ENCODE peak calls at places on chromosomes 13 and 19, in five cellular contexts. K is Caco-2, L is left ventricle myocardium inferior, N is ovary, C is AG04450. R is an unnamed sample. For H3K9me3, the result is how much of the 10 kb centered on the place peaks cover.

GRCh38 chr13:68056816-68057710 is 826.9 kb upstream of the PCDH9 start:
- DNase-seq in K (no peak), L (no peak), N (no peak), C (no peak), R (no peak)

GRCh38 chr19:44517146-44517545 is 12.3 kb downstream of the CEACAM20 start:
- DNase-seq in L (no peak), N (no peak), K (no peak), C (no peak), R (no peak)

GRCh38 chr13:57437587-57437986 is 194.0 kb upstream of the PCDH17 start:
- DNase-seq in K (no peak), L (no peak), N (no peak), C (no peak), R (no peak)

GRCh38 chr13:29845440-29846056 is 4.9 kb downstream of the UBL3 start:
- DNase-seq in C (no peak), N (no peak), L (no peak), K (no peak), R (no peak)

GRCh38 chr19:49362926-49363264 is 679 bp upstream of the TEAD2 start:
- DNase-seq in K (no peak), N (peak), C (no peak), L (peak), R (no peak)

GRCh38 chr13:29935309-29935981 is 85.0 kb upstream of the UBL3 start:
- DNase-seq in C (no peak), L (no peak), K (no peak), N (no peak), R (no peak)

GRCh38 chr19:850221-850978 is 1.7 kb upstream of the ELANE start:
- DNase-seq in L (peak), K (peak), N (peak), C (peak), R (peak)

GRCh38 chr13:68944272-68944671 is 1163.4 kb upstream of the ATXN8OS start:
- DNase-seq in L (no peak), K (no peak), C (no peak), N (no peak), R (no peak)

GRCh38 chr19:18494267-18494607 is 27.6 kb downstream of the ELL start:
- DNase-seq in C (no peak), N (peak), L (no peak), K (no peak), R (no peak)

GRCh38 chr19:58009301-58009665 is 6.7 kb upstream of the ZNF606 start:
- DNase-seq in N (no peak), L (no peak), C (no peak), K (no peak), R (no peak)
- H3K9me3 ChIP-seq in N (under half), L (half or more), C (half or more), K (under half), R (under half)

GRCh38 chr13:76863022-76863421 is 23.2 kb downstream of the KCTD12 start:
- DNase-seq in N (no peak), C (no peak), L (no peak), K (no peak), R (no peak)
- H3K9me3 ChIP-seq in N (under half), C (under half), L (under half), K (under half), R (under half)

GRCh38 chr13:25806304-25806974 is 245.4 kb downstream of the SHISA2 start:
- DNase-seq in K (no peak), N (no peak), C (no peak), L (no peak), R (no peak)

GRCh38 chr13:25803626-25804025 is 248.2 kb downstream of the SHISA2 start:
- DNase-seq in L (no peak), K (no peak), N (no peak), C (no peak), R (no peak)

GRCh38 chr13:25798998-25799397 is 252.8 kb downstream of the SHISA2 start:
- DNase-seq in N (no peak), K (no peak), C (no peak), L (no peak), R (no peak)

GRCh38 chr13:25807562-25807961 is 244.3 kb downstream of the SHISA2 start:
- DNase-seq in K (no peak), N (no peak), C (no peak), L (no peak), R (no peak)

GRCh38 chr13:25802579-25802978 is 249.2 kb downstream of the SHISA2 start:
- DNase-seq in K (no peak), C (no peak), L (no peak), N (no peak), R (no peak)
- H3K9me3 ChIP-seq in K (under half), C (under half), L (under half), N (under half), R (under half)

DNA sequence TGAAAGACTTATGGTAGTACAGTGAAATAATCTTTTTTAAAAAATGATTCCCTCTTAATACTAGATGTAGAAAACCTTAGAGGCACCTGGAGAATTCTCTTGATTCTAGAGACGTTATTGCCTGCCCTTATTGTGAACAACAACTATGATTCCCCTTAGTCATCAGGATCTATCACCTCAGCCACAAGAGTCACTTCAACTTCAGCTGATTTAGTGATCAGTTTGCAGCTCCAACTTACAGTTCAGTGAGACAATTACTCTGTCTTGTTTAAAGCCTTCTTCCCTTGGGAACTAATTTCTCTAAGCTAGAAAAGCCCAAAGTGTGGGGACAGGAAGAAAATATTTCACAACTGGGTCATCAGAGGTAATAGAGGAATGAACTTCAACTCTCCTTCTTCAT is 254.3 kb upstream of the SLITRK1 start:
- DNase-seq in N (no peak), K (no peak), C (no peak), L (no peak), R (no peak)
- H3K9me3 ChIP-seq in N (under half), K (under half), C (under half), L (under half), R (under half)

R was measured in right atrium auricular region.